ENCODE peak calls at places on chromosomes 11 and 22, in four cellular contexts. E is GDM1; L is activated CD4-positive, CD25-positive, alpha-beta regulatory T cell; J is HEK293T. B is an unnamed sample.

GRCh38 chr11:57499413-57499982 is 16.0 kb downstream of the SLC43A1 start:
- DNase-seq in E (no peak), L (no peak), J (peak), B (peak)

GRCh38 chr22:19138217-19139000 is 6.0 kb downstream of the ESS2 start:
- DNase-seq in E (no peak), L (no peak), J (peak), B (no peak)

GRCh38 chr22:37647928-37648327 is 8.5 kb downstream of the SH3BP1 start:
- DNase-seq in E (no peak), L (no peak), J (no peak), B (peak)

GRCh38 chr11:9092846-9093778 is 1.7 kb upstream of the SCUBE2 start:
- DNase-seq in E (no peak), L (no peak), J (no peak), B (no peak)

GRCh38 chr22:36946436-36947158 is 33.2 kb downstream of the CSF2RB start:
- DNase-seq in E (no peak), L (no peak), J (no peak), B (no peak)

GRCh38 chr22:17559188-17559587 is 4.1 kb upstream of the SLC25A18 start:
- DNase-seq in E (no peak), L (no peak), J (no peak), B (no peak)

GRCh38 chr22:42317691-42318547 is 47.5 kb upstream of the TCF20 start:
- DNase-seq in E (no peak), L (no peak), J (no peak), B (no peak)

GRCh38 chr11:128963744-128964340 is 21.2 kb upstream of the TP53AIP1 start:
- DNase-seq in E (no peak), L (no peak), J (no peak), B (no peak)

GRCh38 chr11:60764879-60765278 is 8.2 kb downstream of the MS4A15 start:
- DNase-seq in E (no peak), L (no peak), J (no peak), B (no peak)

GRCh38 chr22:35914665-35915476 is 113.8 kb downstream of the RBFOX2 start:
- DNase-seq in E (no peak), L (no peak), J (peak), B (peak)

GRCh38 chr11:71080239-71081097 is 171.9 kb downstream of the SHANK2 start:
- DNase-seq in E (peak), L (no peak), J (peak), B (peak)

GRCh38 chr11:73521621-73522020 is 76.3 kb downstream of the FAM168A start:
- DNase-seq in E (peak), L (no peak), J (no peak), B (no peak)

GRCh38 chr11:134574947-134575346 is 162.9 kb upstream of the B3GAT1 start:
- DNase-seq in E (no peak), L (no peak), J (no peak), B (no peak)

GRCh38 chr11:75924966-75925784 is 110.2 kb downstream of the UVRAG start:
- DNase-seq in E (no peak), L (no peak), J (no peak), B (no peak)

GRCh38 chr11:36684840-36685800 is 87.1 kb upstream of the RAG2 start:
- DNase-seq in E (no peak), L (no peak), J (no peak), B (no peak)

GRCh38 chr11:64298966-64299846 is 952 bp upstream of the CATSPERZ start:
- DNase-seq in E (no peak), L (no peak), J (no peak), B (no peak)

GRCh38 chr11:16788141-16789060 is 50.0 kb downstream of the C11orf58 start:
- DNase-seq in E (peak), L (peak), J (peak), B (peak)

GRCh38 chr22:34236527-34236926 is 316.3 kb upstream of the LARGE1 start:
- DNase-seq in E (no peak), L (no peak), J (no peak), B (no peak)

GRCh38 chr11:1276061-1276790 is 33.2 kb downstream of the TOLLIP start:
- DNase-seq in E (no peak), L (no peak), J (no peak), B (no peak)

GRCh38 chr11:12565406-12565805 is 108.8 kb upstream of the TEAD1 start:
- DNase-seq in E (no peak), L (no peak), J (no peak), B (no peak)

GRCh38 chr11:92667446-92668165 is 301.8 kb upstream of the MTNR1B start:
- DNase-seq in E (no peak), L (no peak), J (no peak), B (peak)

GRCh38 chr22:46074771-46075551 is 75.4 kb upstream of the PPARA start:
- DNase-seq in E (no peak), L (no peak), J (no peak), B (no peak)

GRCh38 chr11:59787816-59788215 is 22.8 kb downstream of the MRPL16 start:
- DNase-seq in E (no peak), L (no peak), J (no peak), B (no peak)

GRCh38 chr11:84819561-84819960 is 807.6 kb downstream of the DLG2 start:
- DNase-seq in E (no peak), L (no peak), J (no peak), B (peak)

GRCh38 chr11:128525411-128526243 is 61.7 kb downstream of the ETS1 start:
- DNase-seq in E (no peak), L (no peak), J (no peak), B (no peak)

GRCh38 chr22:42615092-42615859 is 593 bp upstream of the POLDIP3 start:
- DNase-seq in E (peak), L (peak), J (peak), B (peak)

GRCh38 chr22:27919943-27920755 is 1.1 kb upstream of the PITPNB start:
- DNase-seq in E (no peak), L (no peak), J (peak), B (peak)

GRCh38 chr22:22196018-22196533 is 48.5 kb upstream of the VPREB1 start:
- DNase-seq in E (no peak), L (no peak), J (no peak), B (no peak)

GRCh38 chr11:123129920-123130319 is 65.1 kb downstream of the CLMP start:
- DNase-seq in E (no peak), L (no peak), J (no peak), B (peak)

GRCh38 chr11:20164152-20164551 is 3.9 kb upstream of the DBX1 start:
- DNase-seq in E (no peak), L (no peak), J (no peak), B (no peak)

GRCh38 chr11:73894725-73895335 is 18.0 kb downstream of the PAAF1 start:
- DNase-seq in E (no peak), L (no peak), J (no peak), B (no peak)

GRCh38 chr22:19641254-19641982 is 72.9 kb upstream of the SEPTIN5 start:
- DNase-seq in E (no peak), L (no peak), J (peak), B (no peak)